ENCODE peak calls at places on chromosomes 6 and 20, in eight cellular contexts. I is PC-9, F is fibroblast of the aortic adventitia, T is dorsolateral prefrontal cortex, C is lower lobe of right lung, E is spleen, D is neural crest cell, J is left lung. M is an unnamed sample.

GRCh38 chr6:157246771-157247484 is 76.4 kb downstream of the TMEM242 start:
- DNase-seq in F (no peak), J (no peak), E (peak; percentile 51), C (no peak), I (no peak), T (no peak), D (no peak), M (no peak)

GRCh38 chr6:141123497-141123896 is 1009.2 kb upstream of the GJE1 start:
- DNase-seq in F (no peak), T (no peak), I (no peak), E (no peak), C (no peak), J (no peak), D (no peak), M (no peak)

GRCh38 chr6:125742433-125743120 is 6.9 kb upstream of the HEY2 start:
- DNase-seq in E (no peak), I (no peak), D (no peak), J (no peak), F (no peak), C (no peak), T (no peak), M (no peak)

GRCh38 chr20:1900321-1900791 is 5.1 kb downstream of the SIRPA start:
- DNase-seq in F (peak; percentile 87), I (peak; percentile 54), T (no peak), E (no peak), J (peak; percentile 50), D (peak; percentile 36), C (no peak), M (no peak)

GRCh38 chr20:46151936-46152335 is 33.8 kb downstream of the CD40 start:
- DNase-seq in E (peak; percentile 54), D (no peak), I (no peak), J (no peak), T (no peak), C (no peak), F (no peak), M (no peak)

GRCh38 chr6:51711876-51712275 is 375.5 kb downstream of the PKHD1 start:
- DNase-seq in J (no peak), E (no peak), D (no peak), I (no peak), F (no peak), C (no peak), T (no peak), M (no peak)

GRCh38 chr20:4555188-4555893 is 166.4 kb upstream of the PRND start:
- DNase-seq in T (no peak), J (no peak), D (no peak), C (no peak), E (no peak), F (peak; percentile 57), I (peak; percentile 41), M (no peak)

GRCh38 chr6:149385998-149386646 is 13.9 kb upstream of the SUMO4 start:
- DNase-seq in T (no peak), I (no peak), F (no peak), E (no peak), D (no peak), J (no peak), C (no peak), M (no peak)

GRCh38 chr6:140846518-140847277 is 1286.0 kb upstream of the GJE1 start:
- DNase-seq in T (no peak), F (peak; percentile 73), J (no peak), C (no peak), D (no peak), E (no peak), I (no peak), M (no peak)

GRCh38 chr6:38503032-38503784 is 136.5 kb downstream of the BTBD9 start:
- DNase-seq in F (no peak), E (no peak), T (no peak), I (no peak), C (no peak), D (no peak), J (no peak), M (no peak)

GRCh38 chr6:71349976-71350615 is 61.5 kb downstream of the OGFRL1 start:
- DNase-seq in C (no peak), T (no peak), J (no peak), E (no peak), I (no peak), D (no peak), F (peak; percentile 87), M (no peak)

GRCh38 chr6:56314683-56315523 is 67.5 kb upstream of the COL21A1 start:
- DNase-seq in D (peak; percentile 45), E (no peak), T (no peak), J (no peak), F (peak; percentile 71), I (no peak), C (no peak), M (no peak)

GRCh38 chr20:62216636-62217566 is 3.2 kb downstream of the HRH3 start:
- DNase-seq in F (no peak), T (no peak), D (no peak), E (no peak), I (no peak), C (no peak), J (no peak), M (no peak)

GRCh38 chr20:63284083-63284440 is 8.9 kb upstream of the COL20A1 start:
- DNase-seq in E (no peak), J (no peak), I (no peak), T (no peak), D (no peak), C (no peak), F (no peak), M (no peak)

GRCh38 chr20:63284544-63284949 is 8.4 kb upstream of the COL20A1 start:
- DNase-seq in T (no peak), J (no peak), D (no peak), E (no peak), F (no peak), C (no peak), I (no peak), M (no peak)

GRCh38 chr20:63282946-63283345 is 10.0 kb upstream of the COL20A1 start:
- DNase-seq in F (no peak), T (no peak), J (no peak), E (no peak), C (no peak), D (no peak), I (no peak), M (no peak)

GRCh38 chr20:63284981-63285524 is 7.9 kb upstream of the COL20A1 start:
- DNase-seq in E (no peak), F (no peak), I (no peak), J (no peak), D (no peak), C (no peak), T (no peak), M (no peak)

GRCh38 chr20:63283397-63284082 is 9.4 kb upstream of the COL20A1 start:
- DNase-seq in D (no peak), I (no peak), F (no peak), C (no peak), J (no peak), E (no peak), T (no peak), M (no peak)
- TF ChIP-seq CTCF in D (no peak), I (no peak), F (no peak), C (no peak), J (no peak), E (no peak), T (no peak), M (no peak)

DNA sequence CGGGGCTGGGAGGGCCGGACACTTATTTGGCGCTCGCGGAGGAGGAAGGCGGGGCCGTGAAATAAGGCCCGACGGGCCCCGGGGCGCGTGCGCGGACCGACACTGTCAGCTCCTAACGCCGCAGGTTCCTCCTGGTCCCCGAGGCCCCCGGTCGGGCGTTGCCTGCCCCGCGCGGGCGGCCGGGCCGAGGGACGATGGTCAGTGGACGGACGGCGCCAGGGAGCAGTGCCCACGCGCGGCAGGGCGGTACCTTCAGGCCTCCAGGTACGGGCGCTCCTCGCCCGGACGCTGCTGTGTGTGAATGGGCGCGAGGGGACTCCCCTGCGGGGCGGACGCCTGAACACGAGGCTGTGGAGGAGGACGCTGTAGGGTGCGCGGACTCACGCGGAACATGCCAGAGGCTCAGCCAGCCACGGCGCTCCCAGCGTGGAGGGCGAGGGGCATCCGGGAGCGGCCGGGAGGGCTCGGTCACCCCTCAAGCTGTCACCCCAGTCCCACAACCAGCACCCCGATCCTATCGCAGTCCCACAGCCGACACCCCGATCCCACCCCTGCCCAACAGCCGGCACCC is 313 bp upstream of the GMEB2 start:
- DNase-seq in D (peak; percentile 91), I (peak; percentile 81), C (peak; percentile 97), T (peak; percentile 84), J (peak; percentile 96), E (peak; percentile 98), F (peak; percentile 90), M (peak; percentile 97)
- TF ChIP-seq CTCF in D (no peak), I (no peak), C (no peak), T (no peak), J (no peak), E (no peak), F (no peak), M (no peak)

DNA sequence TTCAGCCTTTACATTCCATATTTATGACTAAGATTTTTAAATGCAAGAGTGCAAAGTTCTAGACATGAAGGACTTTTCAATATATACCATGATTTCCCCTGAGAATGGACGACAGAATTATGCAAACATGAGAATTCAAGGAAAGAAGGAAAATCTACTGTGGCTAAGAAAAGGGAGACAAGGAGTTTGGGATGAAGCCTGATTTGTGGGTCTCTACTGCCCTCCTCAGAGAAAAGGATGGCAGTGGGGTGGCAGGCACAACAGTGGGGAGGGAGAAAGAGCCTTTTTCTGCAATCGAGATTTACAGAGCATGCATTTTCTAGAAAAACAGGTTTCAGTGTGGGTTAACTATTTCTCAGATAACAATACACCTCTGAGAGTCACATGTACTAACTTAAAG is 466.9 kb upstream of the NRSN1 start:
- DNase-seq in C (no peak), I (no peak), F (no peak), J (no peak), E (no peak), D (peak; percentile 32), T (no peak), M (no peak)
- TF ChIP-seq CTCF in C (peak; percentile 29), I (peak; percentile 39), F (no peak), J (peak; percentile 15), E (peak; percentile 41), D (peak; percentile 77), T (peak; percentile 69), M (no peak)

GRCh38 chr6:131655951-131656350 is 18.8 kb downstream of the ENPP3 start:
- DNase-seq in C (no peak), T (no peak), E (no peak), I (no peak), J (no peak), F (no peak), D (no peak), M (no peak)
- TF ChIP-seq CTCF in C (no peak), T (no peak), E (no peak), I (no peak), J (no peak), F (no peak), D (no peak), M (no peak)

M was measured in activated B cell treated with CpG ODN at 0.5 μM for 24 hours.